ENCODE peak calls at places on chromosome 5, in eight cellular contexts. X is psoas muscle; Q is transverse colon; F is IMR-90; Z is stomach; P is CD4-positive, CD25-positive, alpha-beta regulatory T cell; U is right atrium auricular region; E is spleen. M is an unnamed sample. For H3K4me1 and H3K27me3, the result is how much of the 10 kb centered on the place peaks cover.

GRCh38 chr5:77012601-77013000 is 17.6 kb upstream of the AGGF1 start:
- DNase-seq in F (no peak), E (no peak), Q (no peak), U (no peak), X (no peak), Z (no peak), P (no peak), M (no peak)

GRCh38 chr5:171825046-171825445 is 39.4 kb downstream of the SMIM23 start:
- DNase-seq in Q (no peak), E (peak), P (no peak), U (no peak), X (no peak), Z (no peak), F (no peak), M (no peak)

GRCh38 chr5:34930870-34931269 is 1.5 kb downstream of the DNAJC21 start:
- DNase-seq in Q (no peak), U (no peak), E (no peak), Z (no peak), X (no peak), P (no peak), F (no peak), M (no peak)

GRCh38 chr5:164153469-164154172 is 648.2 kb downstream of the MAT2B start:
- DNase-seq in U (no peak), X (no peak), P (no peak), Z (no peak), E (no peak), Q (no peak), F (peak), M (no peak)

GRCh38 chr5:17154211-17154996 is 63.0 kb upstream of the BASP1 start:
- DNase-seq in X (no peak), E (no peak), U (no peak), Z (no peak), F (peak), P (no peak), Q (no peak), M (no peak)

GRCh38 chr5:39569857-39570256 is 145.1 kb upstream of the DAB2 start:
- DNase-seq in X (no peak), E (no peak), U (no peak), F (no peak), Z (no peak), P (no peak), Q (no peak), M (no peak)

GRCh38 chr5:110903966-110904365 is 165.2 kb downstream of the SLC25A46 start:
- DNase-seq in X (no peak), U (no peak), Q (no peak), P (no peak), Z (no peak), E (no peak), F (no peak), M (no peak)

GRCh38 chr5:145912019-145912418 is 24.4 kb upstream of the SH3RF2 start:
- DNase-seq in Q (no peak), P (no peak), Z (no peak), U (no peak), X (no peak), F (no peak), E (no peak), M (no peak)

GRCh38 chr5:119275146-119275872 is 80.5 kb upstream of the TNFAIP8 start:
- DNase-seq in F (peak), E (no peak), Q (no peak), U (no peak), P (no peak), X (no peak), Z (no peak), M (no peak)

GRCh38 chr5:36276864-36277263 is 24.8 kb downstream of the RANBP3L start:
- DNase-seq in P (no peak), Z (no peak), Q (no peak), E (no peak), X (no peak), F (no peak), U (no peak), M (peak)

GRCh38 chr5:23884405-23884804 is 377.0 kb downstream of the PRDM9 start:
- DNase-seq in E (no peak), Z (no peak), F (no peak), P (no peak), Q (no peak), X (no peak), U (no peak), M (no peak)

GRCh38 chr5:159156839-159157238 is 52.5 kb downstream of the RNF145 start:
- DNase-seq in E (no peak), P (peak), F (peak), X (no peak), Q (peak), Z (no peak), U (no peak), M (no peak)

GRCh38 chr5:98031496-98031895 is 742.0 kb upstream of the RGMB start:
- DNase-seq in Q (no peak), Z (no peak), P (no peak), F (no peak), X (no peak), E (no peak), U (no peak), M (no peak)

GRCh38 chr5:168301593-168302388 is 10.3 kb downstream of the WWC1 start:
- DNase-seq in P (no peak), U (no peak), Q (peak), X (no peak), Z (peak), E (no peak), F (no peak), M (no peak)

GRCh38 chr5:1175801-1176472 is 25.5 kb upstream of the SLC6A19 start:
- DNase-seq in U (no peak), P (no peak), X (peak), F (no peak), Q (no peak), E (no peak), Z (no peak), M (no peak)

GRCh38 chr5:127519527-127519926 is 2.1 kb downstream of the PRRC1 start:
- DNase-seq in Z (no peak), Q (no peak), P (no peak), F (peak), U (no peak), E (no peak), X (no peak), M (no peak)

GRCh38 chr5:108983456-108984092 is 235.9 kb downstream of the FER start:
- DNase-seq in Z (no peak), F (peak), X (no peak), U (no peak), P (no peak), E (no peak), Q (no peak), M (no peak)

GRCh38 chr5:60590172-60590571 is 109.8 kb downstream of the DEPDC1B start:
- DNase-seq in X (no peak), E (no peak), Q (no peak), Z (no peak), F (no peak), P (no peak), U (no peak), M (no peak)

GRCh38 chr5:36494756-36495637 is 111.4 kb upstream of the SLC1A3 start:
- DNase-seq in U (no peak), P (no peak), E (no peak), F (peak), X (no peak), Q (no peak), Z (no peak), M (no peak)

GRCh38 chr5:135462304-135462703 is 10.2 kb upstream of the TIFAB start:
- DNase-seq in Z (peak), E (peak), U (no peak), Q (peak), F (peak), P (no peak), X (no peak), M (no peak)

GRCh38 chr5:134440185-134440755 is 28.6 kb upstream of the CDKN2AIPNL start:
- DNase-seq in P (no peak), Q (no peak), U (no peak), E (no peak), Z (no peak), X (no peak), F (no peak), M (no peak)

GRCh38 chr5:147688965-147689364 is 93.6 kb downstream of the JAKMIP2 start:
- DNase-seq in Z (peak), Q (peak), F (no peak), P (no peak), U (no peak), X (no peak), E (no peak), M (peak)

GRCh38 chr5:128014578-128014977 is 69.0 kb upstream of the SLC12A2 start:
- DNase-seq in Z (no peak), E (no peak), F (no peak), P (no peak), U (no peak), Q (no peak), X (no peak), M (no peak)

GRCh38 chr5:57698785-57699184 is 216.2 kb upstream of the ACTBL2 start:
- DNase-seq in Z (no peak), F (no peak), X (no peak), U (no peak), P (no peak), E (no peak), Q (no peak), M (no peak)

GRCh38 chr5:58972301-58972700 is 389.4 kb downstream of the RAB3C start:
- DNase-seq in P (no peak), U (no peak), E (no peak), X (no peak), F (peak), Q (no peak), Z (no peak), M (no peak)

GRCh38 chr5:142095651-142096330 is 12.8 kb upstream of the NDFIP1 start:
- DNase-seq in Z (no peak), X (no peak), E (no peak), F (no peak), Q (peak), U (no peak), P (peak), M (no peak)

GRCh38 chr5:173056783-173057061 is 570 bp downstream of the CREBRF start:
- DNase-seq in F (no peak), Z (no peak), U (no peak), Q (no peak), X (no peak), E (no peak), P (no peak), M (no peak)

GRCh38 chr5:54553659-54554207 is 36.2 kb downstream of the SNX18 start:
- DNase-seq in P (no peak), E (no peak), X (no peak), U (no peak), Z (no peak), F (no peak), Q (no peak), M (no peak)

GRCh38 chr5:154479160-154479943 is 1.3 kb upstream of the HAND1 start:
- DNase-seq in Q (no peak), Z (no peak), F (no peak), E (peak), P (no peak), X (no peak), U (no peak), M (no peak)

GRCh38 chr5:68381060-68381459 is 165.5 kb downstream of the PIK3R1 start:
- DNase-seq in E (no peak), U (no peak), Q (no peak), P (no peak), X (no peak), Z (no peak), F (no peak), M (no peak)

GRCh38 chr5:6715271-6715670 is 2.0 kb downstream of the TENT4A start:
- DNase-seq in Q (no peak), X (no peak), E (no peak), Z (no peak), P (no peak), F (no peak), U (no peak), M (no peak)

GRCh38 chr5:57174128-57174849 is 430 bp downstream of the GPBP1 start:
- DNase-seq in X (peak), E (no peak), Q (peak), Z (peak), F (no peak), U (no peak), P (no peak), M (peak)

GRCh38 chr5:147809830-147810666 is 21.4 kb downstream of the SPINK1 start:
- DNase-seq in Q (no peak), U (no peak), F (no peak), P (no peak), E (no peak), X (no peak), Z (no peak), M (no peak)

GRCh38 chr5:139749242-139749641 is 46.4 kb upstream of the PSD2 start:
- DNase-seq in E (no peak), Z (no peak), X (no peak), F (no peak), U (no peak), Q (no peak), P (no peak), M (no peak)
- H3K4me1 ChIP-seq in E (under half), Z (under half), X (under half), F (under half), U (under half), Q (under half), P (under half), M (under half)

GRCh38 chr5:11292648-11293356 is 531.8 kb upstream of the DAP start:
- DNase-seq in Z (no peak), U (no peak), E (no peak), X (no peak), P (no peak), Q (no peak), F (no peak), M (no peak)

GRCh38 chr5:11289208-11289607 is 528.2 kb upstream of the DAP start:
- DNase-seq in E (no peak), P (no peak), X (no peak), F (no peak), Q (no peak), Z (no peak), U (no peak), M (no peak)

GRCh38 chr5:11293523-11293922 is 532.5 kb upstream of the DAP start:
- DNase-seq in P (no peak), Z (no peak), E (no peak), X (no peak), F (no peak), U (no peak), Q (no peak), M (no peak)

DNA sequence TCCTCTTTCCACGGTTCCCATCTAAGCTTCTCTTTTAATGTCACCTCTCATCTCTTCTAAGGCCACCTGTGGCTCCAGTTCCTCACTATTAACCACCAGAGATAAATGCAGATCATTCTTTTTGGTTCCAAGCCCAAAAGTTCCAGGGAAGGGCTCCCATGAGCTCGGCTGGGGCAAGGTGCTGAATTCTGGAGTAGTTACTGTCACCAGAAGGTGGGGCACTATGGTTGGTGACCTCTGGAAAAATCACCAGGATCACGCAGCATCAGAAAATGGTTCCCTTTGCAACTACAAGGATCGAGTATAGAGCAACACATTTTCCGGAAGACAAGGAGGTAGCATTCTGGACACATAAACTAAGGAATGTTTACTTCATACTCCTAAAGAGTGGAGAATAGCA is 528.7 kb upstream of the DAP start:
- DNase-seq in U (no peak), P (no peak), Q (no peak), F (no peak), Z (no peak), X (no peak), E (no peak), M (no peak)
- H3K27me3 ChIP-seq in U (under half), P (under half), Q (under half), F (under half), Z (under half), X (under half), E (under half), M (under half)

GRCh38 chr5:150585781-150586461 is 54.5 kb upstream of the SYNPO start:
- DNase-seq in X (no peak), E (no peak), U (no peak), Z (peak), F (no peak), Q (peak), P (no peak), M (no peak)

GRCh38 chr5:150583541-150584225 is 56.8 kb upstream of the SYNPO start:
- DNase-seq in P (no peak), Q (no peak), E (no peak), F (no peak), Z (no peak), X (no peak), U (no peak), M (peak)

GRCh38 chr5:150587016-150587415 is 53.4 kb upstream of the SYNPO start:
- DNase-seq in E (no peak), Z (no peak), U (no peak), Q (no peak), F (no peak), X (no peak), P (no peak), M (no peak)

GRCh38 chr5:150582281-150582791 is 58.1 kb upstream of the SYNPO start:
- DNase-seq in P (no peak), F (peak), Z (peak), U (no peak), X (no peak), E (no peak), Q (peak), M (no peak)

GRCh38 chr5:150584561-150585335 is 55.7 kb upstream of the SYNPO start:
- DNase-seq in X (no peak), E (no peak), Q (peak), F (no peak), U (no peak), P (no peak), Z (no peak), M (peak)
- H3K4me1 ChIP-seq in X (under half), E (under half), Q (under half), F (under half), U (under half), P (under half), Z (under half), M (under half)

GRCh38 chr5:160198148-160198545 is 31.2 kb upstream of the FABP6 start:
- DNase-seq in E (no peak), P (no peak), F (no peak), X (no peak), Z (no peak), U (no peak), Q (no peak), M (no peak)
- H3K27me3 ChIP-seq in E (under half), P (under half), F (under half), X (under half), Z (under half), U (under half), Q (under half), M (under half)

GRCh38 chr5:15687401-15687800 is 187.4 kb downstream of the FBXL7 start:
- DNase-seq in P (no peak), Q (no peak), E (no peak), Z (no peak), F (no peak), X (no peak), U (no peak), M (no peak)
- H3K4me1 ChIP-seq in P (under half), Q (under half), E (under half), Z (under half), F (under half), X (under half), U (under half), M (under half)

DNA sequence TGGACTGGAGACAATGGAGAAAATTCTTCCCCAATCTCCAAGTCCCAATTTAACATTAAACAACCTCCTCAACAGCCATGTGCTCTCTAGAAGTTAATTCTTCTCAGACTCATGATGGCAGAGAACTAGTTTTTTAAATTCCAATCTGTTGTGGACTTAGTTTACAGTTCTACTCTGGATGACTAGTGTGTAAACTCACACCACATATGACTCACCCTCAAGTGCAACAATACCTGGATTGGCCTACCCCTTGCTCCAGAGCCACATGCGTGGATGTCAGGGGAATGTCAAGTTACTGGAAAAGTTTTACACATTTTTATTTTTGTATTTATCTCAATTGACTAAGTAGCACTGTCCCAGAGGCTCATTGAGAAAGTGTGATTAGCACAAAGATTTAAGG is 136.0 kb upstream of the EFNA5 start:
- DNase-seq in X (no peak), U (no peak), Q (no peak), F (peak), P (no peak), E (no peak), Z (no peak), M (no peak)
- H3K27me3 ChIP-seq in X (under half), U (under half), Q (under half), F (under half), P (under half), E (under half), Z (under half), M (under half)

GRCh38 chr5:52810426-52810825 is 22.7 kb downstream of the ITGA1 start:
- DNase-seq in P (no peak), E (no peak), Q (no peak), F (no peak), X (no peak), U (no peak), Z (no peak), M (no peak)

GRCh38 chr5:52807037-52807436 is 19.3 kb downstream of the ITGA1 start:
- DNase-seq in Z (no peak), Q (no peak), F (no peak), E (no peak), U (no peak), X (no peak), P (no peak), M (no peak)

GRCh38 chr5:52809884-52810283 is 22.2 kb downstream of the ITGA1 start:
- DNase-seq in U (no peak), F (peak), Z (no peak), E (no peak), Q (no peak), X (no peak), P (no peak), M (no peak)

GRCh38 chr5:52807723-52808122 is 20.0 kb downstream of the ITGA1 start:
- DNase-seq in Z (no peak), Q (no peak), E (no peak), X (no peak), F (no peak), U (no peak), P (no peak), M (no peak)

GRCh38 chr5:52808316-52808901 is 20.7 kb downstream of the ITGA1 start:
- DNase-seq in Z (no peak), U (no peak), Q (no peak), X (no peak), E (no peak), F (peak), P (no peak), M (no peak)
- H3K4me1 ChIP-seq in Z (half or more), U (under half), Q (under half), X (under half), E (half or more), F (under half), P (under half), M (under half)

DNA sequence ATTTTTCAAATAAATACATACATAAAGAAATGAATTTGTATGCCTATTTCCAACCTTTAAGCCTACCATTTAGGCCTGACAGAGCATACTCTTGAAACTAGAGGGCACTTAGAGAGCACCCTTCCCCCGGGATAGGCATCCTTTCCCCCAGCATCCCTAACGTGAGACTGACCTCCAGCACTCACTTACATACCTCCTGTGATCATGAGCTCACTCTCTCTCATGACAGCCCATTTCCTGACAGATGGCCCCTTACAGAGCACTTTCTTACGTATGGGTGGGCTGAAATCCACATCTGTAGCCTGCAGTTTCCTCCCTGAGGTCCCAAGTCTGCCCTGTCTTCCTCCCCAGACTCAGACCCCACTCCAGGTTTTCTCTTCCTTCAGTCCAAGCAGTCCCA is 2.4 kb upstream of the CDX1 start:
- DNase-seq in X (no peak), F (no peak), U (no peak), E (no peak), P (no peak), Q (no peak), Z (no peak), M (no peak)
- H3K27me3 ChIP-seq in X (under half), F (under half), U (under half), E (under half), P (under half), Q (under half), Z (under half), M (under half)

GRCh38 chr5:41459557-41459956 is 50.8 kb downstream of the PLCXD3 start:
- DNase-seq in P (no peak), Q (no peak), U (no peak), F (no peak), Z (no peak), E (no peak), X (no peak), M (no peak)

GRCh38 chr5:41457942-41458341 is 52.5 kb downstream of the PLCXD3 start:
- DNase-seq in U (no peak), Z (no peak), P (no peak), Q (no peak), F (no peak), E (no peak), X (no peak), M (no peak)

GRCh38 chr5:41452506-41452905 is 57.9 kb downstream of the PLCXD3 start:
- DNase-seq in P (no peak), X (no peak), U (no peak), Q (no peak), F (no peak), Z (no peak), E (no peak), M (no peak)

GRCh38 chr5:41457094-41457493 is 53.3 kb downstream of the PLCXD3 start:
- DNase-seq in F (no peak), P (no peak), Z (no peak), E (no peak), Q (no peak), X (no peak), U (no peak), M (no peak)
- H3K4me1 ChIP-seq in F (under half), P (under half), Z (under half), E (under half), Q (under half), X (under half), U (under half), M (under half)

GRCh38 chr5:73438048-73438896 is 10.3 kb downstream of the FOXD1 start:
- DNase-seq in Q (no peak), U (no peak), E (no peak), Z (no peak), P (no peak), F (no peak), X (no peak), M (no peak)
- H3K27me3 ChIP-seq in Q (half or more), U (half or more), E (half or more), Z (half or more), P (half or more), F (under half), X (half or more), M (half or more)

M was measured in tibial artery.